ENCODE peak calls at places on chromosomes 4 and X, in five cellular contexts. M, F, O, G and S are unnamed samples.

GRCh38 chr4:137981277-137981676 is 260.9 kb downstream of the SLC7A11 start:
- DNase-seq in M (no peak), F (no peak), O (no peak), G (peak), S (no peak)

GRCh38 chr4:144663852-144664488 is 18.0 kb downstream of the HHIP start:
- DNase-seq in M (no peak), F (no peak), O (no peak), G (no peak), S (no peak)

GRCh38 chr4:6345866-6346265 is 76.2 kb downstream of the WFS1 start:
- DNase-seq in M (no peak), F (no peak), O (no peak), G (no peak), S (no peak)

GRCh38 chr4:130563891-130564418 is 1468.0 kb downstream of the C4orf33 start:
- DNase-seq in M (no peak), F (no peak), O (no peak), G (no peak), S (no peak)

GRCh38 chrX:64204701-64205440 is 637 bp downstream of the AMER1 start:
- DNase-seq in M (peak), F (no peak), O (no peak), G (peak), S (peak)

GRCh38 chr4:173040200-173040599 is 128.4 kb upstream of the GALNT7 start:
- DNase-seq in M (no peak), F (peak), O (no peak), G (no peak), S (peak)

GRCh38 chr4:81213671-81214070 is 1.4 kb downstream of the PRKG2 start:
- DNase-seq in M (no peak), F (no peak), O (no peak), G (no peak), S (no peak)

GRCh38 chr4:7625073-7625472 is 190.3 kb upstream of the PSAPL1 start:
- DNase-seq in M (no peak), F (no peak), O (no peak), G (no peak), S (no peak)

GRCh38 chr4:90181644-90182043 is 54.5 kb downstream of the CCSER1 start:
- DNase-seq in M (no peak), F (no peak), O (no peak), G (no peak), S (no peak)

GRCh38 chrX:111435469-111435868 is 23.5 kb upstream of the DCX start:
- DNase-seq in M (no peak), F (no peak), O (no peak), G (no peak), S (no peak)

GRCh38 chr4:169849456-169849855 is 91.7 kb upstream of the HPF1 start:
- DNase-seq in M (no peak), F (no peak), O (no peak), G (no peak), S (no peak)

GRCh38 chrX:36640232-36640631 is 367.9 kb upstream of the FAM47C start:
- DNase-seq in M (no peak), F (no peak), O (no peak), G (no peak), S (no peak)

GRCh38 chr4:91108751-91109150 is 981.6 kb downstream of the CCSER1 start:
- DNase-seq in M (no peak), F (no peak), O (no peak), G (no peak), S (no peak)

GRCh38 chr4:40515398-40516293 is 114.0 kb downstream of the RBM47 start:
- DNase-seq in M (no peak), F (no peak), O (no peak), G (peak), S (no peak)

GRCh38 chrX:1392376-1393130 is 640 bp upstream of the SLC25A6 start:
- DNase-seq in M (no peak), F (peak), O (no peak), G (peak), S (peak)

GRCh38 chr4:107094332-107094731 is 58.2 kb upstream of the DKK2 start:
- DNase-seq in M (no peak), F (no peak), O (no peak), G (peak), S (no peak)

GRCh38 chr4:168696828-168697227 is 200.0 kb downstream of the PALLD start:
- DNase-seq in M (no peak), F (no peak), O (no peak), G (no peak), S (no peak)

GRCh38 chr4:82452026-82452425 is 21.6 kb downstream of the ENOPH1 start:
- DNase-seq in M (no peak), F (no peak), O (no peak), G (no peak), S (no peak)

GRCh38 chr4:142272452-142272851 is 573.6 kb downstream of the INPP4B start:
- DNase-seq in M (no peak), F (no peak), O (no peak), G (no peak), S (no peak)

GRCh38 chrX:39736219-39737211 is 361.2 kb downstream of the BCOR start:
- DNase-seq in M (peak), F (peak), O (no peak), G (peak), S (peak)

GRCh38 chr4:61425315-61425714 is 225.2 kb downstream of the ADGRL3 start:
- DNase-seq in M (no peak), F (no peak), O (peak), G (no peak), S (no peak)

GRCh38 chr4:17336069-17336468 is 175.8 kb downstream of the QDPR start:
- DNase-seq in M (no peak), F (no peak), O (no peak), G (no peak), S (no peak)

GRCh38 chr4:56828784-56829535 is 7.5 kb upstream of the SPINK2 start:
- DNase-seq in M (no peak), F (no peak), O (no peak), G (no peak), S (no peak)

GRCh38 chr4:16721618-16722291 is 176.7 kb downstream of the LDB2 start:
- DNase-seq in M (no peak), F (no peak), O (no peak), G (no peak), S (no peak)

GRCh38 chr4:184028571-184028996 is 123.5 kb downstream of the STOX2 start:
- DNase-seq in M (no peak), F (no peak), O (no peak), G (peak), S (no peak)

GRCh38 chr4:181951265-181951664 is 291.9 kb upstream of the TENM3 start:
- DNase-seq in M (no peak), F (no peak), O (no peak), G (no peak), S (no peak)

GRCh38 chr4:78566834-78567501 is 15.4 kb downstream of the ANXA3 start:
- DNase-seq in M (no peak), F (no peak), O (no peak), G (no peak), S (no peak)

GRCh38 chr4:141304346-141304745 is 83.7 kb downstream of the ZNF330 start:
- DNase-seq in M (no peak), F (no peak), O (no peak), G (no peak), S (no peak)

GRCh38 chr4:54165438-54165837 is 63.7 kb upstream of the PDGFRA start:
- DNase-seq in M (no peak), F (no peak), O (peak), G (no peak), S (no peak)
- TF ChIP-seq CTCF in M (no peak), F (no peak), O (no peak), G (no peak), S (no peak)

GRCh38 chr4:121462660-121463261 is 81.9 kb upstream of the QRFPR start:
- DNase-seq in M (no peak), F (peak), O (peak), G (peak), S (no peak)

GRCh38 chr4:121459056-121459455 is 78.2 kb upstream of the QRFPR start:
- DNase-seq in M (no peak), F (no peak), O (no peak), G (no peak), S (no peak)

DNA sequence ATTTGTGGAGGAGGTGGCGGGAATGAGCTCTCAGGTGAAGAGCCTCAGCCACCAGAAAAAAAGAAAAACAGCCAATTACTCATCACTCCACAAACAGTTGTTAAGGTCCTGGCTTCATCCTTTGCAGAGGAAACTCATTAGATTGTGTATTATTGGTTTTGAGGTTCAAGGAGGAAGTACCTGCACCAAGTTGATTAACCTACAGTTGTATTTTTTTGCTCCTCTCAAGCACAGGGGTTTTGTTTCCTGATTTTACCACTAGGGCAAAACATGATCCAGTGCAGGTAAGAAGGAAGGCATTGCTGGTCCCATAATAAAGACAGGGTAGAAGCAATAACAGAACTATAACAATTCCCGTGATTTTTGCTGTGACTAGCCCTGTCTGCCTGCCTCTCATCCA is 84.0 kb upstream of the QRFPR start:
- DNase-seq in M (no peak), F (no peak), O (no peak), G (no peak), S (no peak)
- TF ChIP-seq CTCF in M (no peak), F (no peak), O (peak), G (no peak), S (no peak)

GRCh38 chrX:47361538-47362511 is 8.6 kb upstream of the ZNF157 start:
- DNase-seq in M (peak), F (peak), O (no peak), G (peak), S (no peak)
- TF ChIP-seq CTCF in M (no peak), F (no peak), O (no peak), G (no peak), S (no peak)

GRCh38 chr4:158588777-158589176 is 67.1 kb downstream of the RXFP1 start:
- DNase-seq in M (no peak), F (no peak), O (no peak), G (no peak), S (no peak)
- TF ChIP-seq CTCF in M (no peak), F (no peak), O (no peak), G (no peak), S (no peak)

GRCh38 chr4:150960818-150961217 is 54.3 kb downstream of the LRBA start:
- DNase-seq in M (no peak), F (no peak), O (peak), G (peak), S (no peak)

GRCh38 chr4:150964754-150965153 is 50.3 kb downstream of the LRBA start:
- DNase-seq in M (no peak), F (no peak), O (no peak), G (no peak), S (no peak)

GRCh38 chr4:150961566-150961965 is 53.5 kb downstream of the LRBA start:
- DNase-seq in M (no peak), F (no peak), O (no peak), G (no peak), S (no peak)

GRCh38 chr4:150962245-150962644 is 52.8 kb downstream of the LRBA start:
- DNase-seq in M (no peak), F (no peak), O (peak), G (no peak), S (no peak)

GRCh38 chr4:150960079-150960478 is 55.0 kb downstream of the LRBA start:
- DNase-seq in M (no peak), F (no peak), O (peak), G (peak), S (no peak)
- TF ChIP-seq CTCF in M (no peak), F (peak), O (peak), G (peak), S (no peak)

DNA sequence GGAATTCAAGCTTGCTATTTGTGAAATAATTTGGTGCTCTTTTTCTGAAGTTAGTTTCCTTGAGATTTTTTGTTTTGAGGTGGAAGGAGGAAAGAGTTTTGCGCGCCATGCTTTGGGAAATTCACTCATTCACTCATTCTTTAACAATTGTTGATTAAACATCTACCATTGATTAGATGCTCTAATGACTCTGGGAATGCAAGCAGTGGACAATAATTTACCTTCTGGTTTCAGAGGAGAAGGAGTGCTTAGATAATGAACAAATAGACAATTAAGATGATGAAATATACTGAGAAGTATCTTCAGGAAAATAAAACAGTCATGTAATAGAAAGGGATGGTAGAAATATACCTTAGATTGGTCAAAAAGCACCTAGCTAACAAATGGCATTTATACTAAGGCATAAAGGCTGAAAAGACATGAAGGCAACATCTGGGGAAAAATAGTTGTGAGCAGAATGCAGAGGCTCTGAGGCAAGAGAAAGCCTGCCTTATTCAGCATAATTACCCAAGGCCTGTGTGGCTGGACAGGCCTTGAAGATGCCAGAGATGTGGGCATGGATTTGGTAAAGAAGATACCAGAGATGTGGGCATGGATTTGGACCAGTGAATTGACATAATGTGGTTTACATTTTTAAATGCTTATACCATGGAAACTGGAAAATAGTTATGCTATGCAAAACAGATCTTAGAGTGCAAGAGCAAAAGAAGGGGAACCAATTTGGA is 2.7 kb upstream of the COMMD8 start:
- DNase-seq in M (no peak), F (no peak), O (no peak), G (no peak), S (no peak)
- TF ChIP-seq CTCF in M (no peak), F (no peak), O (no peak), G (no peak), S (no peak)